ENCODE peak calls at places on chromosomes 4 and X, in six cellular contexts. W, F, E, A, Y and V are unnamed samples.

GRCh38 chr4:37648084-37648817 is 37.9 kb downstream of the RELL1 start:
- DNase-seq in W (no peak), F (peak), E (peak), A (peak), Y (no peak), V (peak)

GRCh38 chrX:16856744-16857143 is 13.4 kb downstream of the RBBP7 start:
- DNase-seq in W (no peak), F (no peak), E (no peak), A (no peak), Y (no peak), V (no peak)

GRCh38 chr4:80309301-80310004 is 26.1 kb upstream of the CFAP299 start:
- DNase-seq in W (no peak), F (no peak), E (no peak), A (no peak), Y (no peak), V (no peak)

GRCh38 chr4:788636-789297 is 37.2 kb downstream of the CPLX1 start:
- DNase-seq in W (no peak), F (no peak), E (no peak), A (no peak), Y (peak), V (no peak)

GRCh38 chr4:124288706-124289486 is 423.6 kb downstream of the ANKRD50 start:
- DNase-seq in W (no peak), F (no peak), E (no peak), A (no peak), Y (no peak), V (no peak)

GRCh38 chr4:152424980-152425379 is 110.9 kb downstream of the FBXW7 start:
- DNase-seq in W (no peak), F (no peak), E (peak), A (no peak), Y (no peak), V (no peak)

GRCh38 chr4:37830640-37831039 is 4.2 kb downstream of the PGM2 start:
- DNase-seq in W (no peak), F (no peak), E (no peak), A (no peak), Y (no peak), V (no peak)

GRCh38 chr4:173272987-173273386 is 61.2 kb downstream of the HMGB2 start:
- DNase-seq in W (no peak), F (no peak), E (no peak), A (no peak), Y (no peak), V (no peak)

GRCh38 chr4:123304151-123305021 is 92.2 kb upstream of the SPRY1 start:
- DNase-seq in W (no peak), F (no peak), E (no peak), A (no peak), Y (no peak), V (no peak)

GRCh38 chr4:10033191-10033881 is 12.0 kb upstream of the SLC2A9 start:
- DNase-seq in W (no peak), F (no peak), E (peak), A (peak), Y (peak), V (no peak)

GRCh38 chr4:188941524-188942109 is 802.4 kb downstream of the TRIML1 start:
- DNase-seq in W (no peak), F (peak), E (no peak), A (peak), Y (no peak), V (peak)

GRCh38 chrX:115428011-115428410 is 133.0 kb upstream of the PLS3 start:
- DNase-seq in W (no peak), F (no peak), E (peak), A (no peak), Y (no peak), V (no peak)

GRCh38 chr4:52915730-52916129 is 53.6 kb downstream of the RASL11B start:
- DNase-seq in W (no peak), F (no peak), E (no peak), A (no peak), Y (no peak), V (no peak)

GRCh38 chr4:144499777-144500176 is 146.2 kb upstream of the HHIP start:
- DNase-seq in W (no peak), F (no peak), E (no peak), A (no peak), Y (no peak), V (no peak)

GRCh38 chr4:52892880-52893279 is 30.8 kb downstream of the RASL11B start:
- DNase-seq in W (no peak), F (no peak), E (no peak), A (no peak), Y (no peak), V (no peak)

GRCh38 chr4:82097504-82097903 is 276.3 kb downstream of the HNRNPD start:
- DNase-seq in W (no peak), F (no peak), E (no peak), A (no peak), Y (no peak), V (peak)

GRCh38 chr4:77433102-77433733 is 172.4 kb upstream of the CXCL13 start:
- DNase-seq in W (no peak), F (peak), E (peak), A (peak), Y (no peak), V (peak)

GRCh38 chr4:73170518-73171198 is 87.9 kb downstream of the ANKRD17 start:
- DNase-seq in W (no peak), F (no peak), E (no peak), A (no peak), Y (no peak), V (peak)